ENCODE peak calls at places on chromosomes 13 and 19, in five cellular contexts. I, H, Z, E and V are unnamed samples.

GRCh38 chr13:31885994-31886393 is 145.6 kb upstream of the FRY start:
- DNase-seq in I (peak; percentile 49), H (no peak), Z (no peak), E (no peak), V (no peak)

GRCh38 chr13:97432917-97433726 is 847 bp upstream of the RAP2A start:
- DNase-seq in I (peak; percentile 100), H (peak; percentile 100), Z (peak; percentile 75), E (peak; percentile 99), V (peak; percentile 100)

GRCh38 chr13:109131698-109132257 is 502.4 kb downstream of the MYO16 start:
- DNase-seq in I (peak; percentile 50), H (no peak), Z (no peak), E (no peak), V (no peak)

GRCh38 chr13:74449811-74450524 is 315.8 kb upstream of the KLF12 start:
- DNase-seq in I (no peak), H (no peak), Z (no peak), E (no peak), V (no peak)

GRCh38 chr19:41913476-41914190 is 14.6 kb downstream of the ERFL start:
- DNase-seq in I (no peak), H (no peak), Z (no peak), E (no peak), V (no peak)

GRCh38 chr13:26062853-26063444 is 11.1 kb upstream of the SHISA2 start:
- DNase-seq in I (peak; percentile 66), H (peak; percentile 54), Z (peak; percentile 55), E (no peak), V (peak; percentile 46)

GRCh38 chr13:30388401-30389283 is 33.7 kb upstream of the UBE2L5 start:
- DNase-seq in I (no peak), H (no peak), Z (no peak), E (no peak), V (no peak)

GRCh38 chr13:77985866-77986636 is 67.4 kb upstream of the EDNRB start:
- DNase-seq in I (peak; percentile 36), H (no peak), Z (no peak), E (no peak), V (no peak)

GRCh38 chr19:44757735-44758505 is 9.4 kb downstream of the BCL3 start:
- DNase-seq in I (peak; percentile 68), H (peak; percentile 19), Z (peak; percentile 58), E (peak; percentile 47), V (peak; percentile 11)